ENCODE peak calls at places on chromosome 11, in four cellular contexts. K, J, A and W are unnamed samples.

GRCh38 chr11:62786318-62787004 is 741 bp upstream of the TMEM179B start:
- DNase-seq in K (peak), J (peak), A (peak), W (peak)

GRCh38 chr11:95469268-95469667 is 238.3 kb upstream of the SESN3 start:
- DNase-seq in K (no peak), J (no peak), A (no peak), W (no peak)

GRCh38 chr11:113725883-113726405 is 19.8 kb upstream of the TMPRSS5 start:
- DNase-seq in K (no peak), J (no peak), A (no peak), W (no peak)

GRCh38 chr11:108819957-108820356 is 155.1 kb downstream of the DDX10 start:
- DNase-seq in K (no peak), J (no peak), A (no peak), W (no peak)

GRCh38 chr11:2190670-2191471 is 19.3 kb upstream of the TH start:
- DNase-seq in K (no peak), J (no peak), A (no peak), W (no peak)

GRCh38 chr11:33391893-33392251 is 134.7 kb downstream of the HIPK3 start:
- DNase-seq in K (no peak), J (no peak), A (no peak), W (no peak)

GRCh38 chr11:125513705-125514265 is 17.7 kb upstream of the FEZ1 start:
- DNase-seq in K (no peak), J (no peak), A (no peak), W (no peak)

GRCh38 chr11:64121637-64122410 is 44.1 kb downstream of the MACROD1 start:
- DNase-seq in K (no peak), J (peak), A (no peak), W (no peak)

GRCh38 chr11:28529540-28530410 is 421.6 kb downstream of the METTL15 start:
- DNase-seq in K (no peak), J (peak), A (no peak), W (no peak)

GRCh38 chr11:110071197-110071596 is 22.0 kb upstream of the ZC3H12C start:
- DNase-seq in K (no peak), J (no peak), A (no peak), W (no peak)

GRCh38 chr11:74380746-74381439 is 17.3 kb downstream of the PGM2L1 start:
- DNase-seq in K (no peak), J (no peak), A (no peak), W (peak)

GRCh38 chr11:1879941-1880720 is 11.6 kb downstream of the PRR33 start:
- DNase-seq in K (peak), J (no peak), A (no peak), W (no peak)

GRCh38 chr11:111548542-111548941 is 8.0 kb downstream of the LAYN start:
- DNase-seq in K (no peak), J (peak), A (no peak), W (no peak)

GRCh38 chr11:125036933-125037332 is 26.2 kb upstream of the SLC37A2 start:
- DNase-seq in K (no peak), J (peak), A (no peak), W (no peak)

GRCh38 chr11:46278387-46279173 is 1.1 kb downstream of the CREB3L1 start:
- DNase-seq in K (peak), J (peak), A (no peak), W (peak)
- H3K27ac ChIP-seq in K (no peak), J (peak), A (peak), W (peak)

GRCh38 chr11:65434667-65435179 is 12.1 kb downstream of the NEAT1 start:
- DNase-seq in K (no peak), J (peak), A (no peak), W (no peak)

GRCh38 chr11:65435330-65435931 is 12.8 kb downstream of the NEAT1 start:
- DNase-seq in K (peak), J (peak), A (no peak), W (no peak)

GRCh38 chr11:65432686-65433582 is 10.3 kb downstream of the NEAT1 start:
- DNase-seq in K (no peak), J (peak), A (no peak), W (no peak)

GRCh38 chr11:65433657-65434056 is 11.1 kb downstream of the NEAT1 start:
- DNase-seq in K (peak), J (peak), A (no peak), W (no peak)

DNA sequence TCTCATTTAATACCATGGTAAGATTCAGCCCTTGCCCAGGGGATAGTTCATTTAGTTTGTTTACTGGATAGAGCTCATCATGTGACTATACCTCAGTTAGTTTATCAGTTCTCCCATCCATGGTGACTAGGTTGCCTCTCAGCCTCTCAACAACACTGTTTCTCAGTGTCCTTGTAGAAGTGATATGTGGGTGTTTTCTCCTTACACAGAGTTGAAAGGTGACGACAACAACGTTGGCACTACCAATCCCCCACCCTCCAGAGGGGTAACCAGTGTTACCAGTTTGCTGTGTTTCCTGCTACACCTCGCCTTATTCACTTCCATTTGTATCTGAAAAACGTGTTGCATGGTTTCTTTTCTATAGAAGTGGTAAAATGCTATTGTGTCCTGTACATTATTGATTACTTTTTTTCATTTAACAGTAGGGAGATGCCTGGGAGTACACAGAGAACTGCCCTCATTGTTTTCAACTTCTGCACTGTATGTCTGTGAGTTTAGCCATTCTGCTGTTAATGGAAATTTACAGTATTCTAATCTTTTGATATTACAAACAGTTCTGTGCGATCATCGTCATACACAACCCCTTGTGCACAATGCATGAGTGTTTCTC is 11.6 kb downstream of the NEAT1 start:
- DNase-seq in K (no peak), J (peak), A (no peak), W (no peak)
- TF ChIP-seq POLR2A in K (peak), J (peak), A (no peak), W (peak)

DNA sequence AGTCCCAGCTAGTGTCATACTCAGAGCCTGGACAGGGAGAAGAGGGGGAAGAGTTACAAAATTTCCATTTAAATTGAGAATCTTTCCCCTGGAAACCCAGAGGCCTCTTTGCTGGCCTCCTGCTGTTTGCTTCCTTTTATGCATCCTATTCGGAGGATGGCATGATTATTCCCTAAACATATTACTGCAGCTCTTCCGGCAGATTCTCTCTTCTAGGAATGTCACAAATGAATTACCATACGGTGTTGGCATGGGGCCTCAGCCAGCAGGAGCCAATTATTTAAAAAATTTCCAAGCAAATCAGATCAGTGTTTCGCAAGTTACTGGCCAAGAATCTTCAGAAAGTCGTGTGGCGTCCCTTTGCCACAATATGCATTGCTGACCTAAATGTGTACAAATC is 326.7 kb upstream of the NCAM1 start:
- DNase-seq in K (no peak), J (no peak), A (no peak), W (no peak)
- H3K27ac ChIP-seq in K (no peak), J (no peak), A (no peak), W (no peak)

GRCh38 chr11:9710223-9710622 is 46.3 kb downstream of the SWAP70 start:
- DNase-seq in K (no peak), J (no peak), A (no peak), W (no peak)
- TF ChIP-seq POLR2A in K (no peak), J (no peak), A (no peak), W (no peak)

GRCh38 chr11:76808158-76808557 is 25.0 kb downstream of the TSKU start:
- DNase-seq in K (no peak), J (no peak), A (no peak), W (no peak)
- H3K27ac ChIP-seq in K (no peak), J (no peak), A (no peak), W (no peak)

DNA sequence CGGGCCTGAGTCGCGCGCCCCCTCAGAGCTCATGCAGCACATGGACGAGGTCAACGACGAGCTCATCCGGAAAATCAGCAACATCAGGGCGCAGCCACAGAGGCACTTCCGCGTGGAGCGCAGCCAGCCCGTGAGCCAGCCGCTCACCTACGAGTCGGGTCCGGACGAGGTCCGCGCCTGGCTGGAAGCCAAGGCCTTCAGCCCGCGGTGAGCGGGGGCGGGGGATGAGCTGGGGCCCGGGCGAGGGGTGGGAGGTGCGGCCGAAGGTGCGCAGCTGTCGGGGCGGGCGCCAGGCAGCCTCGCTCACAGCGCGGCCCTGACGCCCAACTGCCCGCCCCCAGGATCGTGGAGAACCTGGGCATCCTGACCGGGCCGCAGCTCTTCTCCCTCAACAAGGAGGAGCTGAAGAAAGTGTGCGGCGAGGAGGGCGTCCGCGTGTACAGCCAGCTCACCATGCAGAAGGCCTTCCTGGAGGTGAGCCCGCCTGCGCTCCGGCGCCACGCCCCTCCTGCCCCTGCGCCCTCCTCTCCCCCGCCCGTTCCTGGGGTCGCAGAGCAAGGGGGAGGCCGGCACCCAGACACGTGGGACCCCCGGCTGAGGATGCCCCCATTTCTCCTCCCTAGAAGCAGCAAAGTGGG is 20.4 kb downstream of the EPS8L2 start:
- DNase-seq in K (peak), J (peak), A (no peak), W (peak)
- TF ChIP-seq POLR2A in K (no peak), J (no peak), A (no peak), W (no peak)

GRCh38 chr11:67483498-67483798 is 622 bp downstream of the AIP start:
- DNase-seq in K (no peak), J (no peak), A (no peak), W (no peak)
- H3K27ac ChIP-seq in K (no peak), J (no peak), A (peak), W (peak)

DNA sequence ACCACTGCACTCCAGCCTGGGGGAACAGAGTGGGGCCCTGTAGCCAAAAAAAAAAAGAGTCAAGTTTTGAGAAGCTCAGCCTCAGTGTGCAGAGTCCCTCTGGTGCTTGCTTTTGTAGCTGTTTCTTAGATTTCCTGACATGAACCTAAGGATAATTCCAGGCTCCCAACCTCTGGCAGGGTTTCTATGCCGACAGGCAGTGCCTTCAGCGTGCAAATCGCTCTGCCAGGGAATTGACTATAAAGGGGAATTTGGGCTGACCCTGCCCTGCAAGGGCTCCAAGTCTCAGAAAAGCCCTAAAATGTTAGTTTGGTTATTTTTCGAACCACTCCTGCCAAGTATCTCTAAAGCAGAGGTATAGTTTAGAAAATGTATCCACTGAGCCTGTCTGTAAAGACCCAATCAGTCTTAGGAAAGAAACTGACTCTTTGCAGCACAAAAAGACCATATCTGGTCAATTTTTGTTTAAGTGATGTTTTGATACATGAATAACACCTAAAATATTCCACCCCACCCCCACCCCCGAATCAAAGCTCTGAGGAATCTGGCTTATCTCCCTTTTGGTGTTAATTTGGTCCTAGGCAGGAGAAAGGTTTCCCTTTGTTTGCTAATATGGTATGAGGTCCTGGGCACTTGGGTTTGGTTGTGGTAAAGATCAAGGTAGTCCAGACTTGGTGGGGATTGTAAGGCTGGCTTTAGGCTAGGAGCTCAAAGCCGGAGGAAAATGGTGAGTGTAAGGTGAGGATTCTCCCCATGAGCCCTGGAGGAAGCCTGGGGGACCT is 49.7 kb downstream of the ANO1 start:
- DNase-seq in K (no peak), J (peak), A (no peak), W (no peak)
- TF ChIP-seq POLR2A in K (no peak), J (no peak), A (no peak), W (no peak)